ENCODE peak calls at places on chromosomes 1 and 21, in four cellular contexts. One of them, this sample, is unnamed.

GRCh38 chr1:46072975-46073374 is 59.5 kb downstream of the PIK3R3 start:
- DNase-seq in HTR-8/SVneo: no peak
- DNase-seq in HL-60: no peak
- DNase-seq in NCI-H446: no peak
- DNase-seq in this sample: no peak

GRCh38 chr1:196723325-196724185 is 51.1 kb upstream of the CFHR3 start:
- DNase-seq in HL-60: peak
- DNase-seq in NCI-H446: peak
- DNase-seq in HTR-8/SVneo: peak
- DNase-seq in this sample: peak

GRCh38 chr1:91846007-91846620 is 39.8 kb downstream of the TGFBR3 start:
- DNase-seq in HL-60: peak
- DNase-seq in HTR-8/SVneo: no peak
- DNase-seq in NCI-H446: peak
- DNase-seq in this sample: peak

GRCh38 chr1:162301696-162302095 is 75.0 kb downstream of the SPATA46 start:
- DNase-seq in NCI-H446: no peak
- DNase-seq in HTR-8/SVneo: no peak
- DNase-seq in HL-60: no peak
- DNase-seq in this sample: no peak

GRCh38 chr1:233945573-233945972 is 41.1 kb downstream of the SLC35F3 start:
- DNase-seq in HTR-8/SVneo: no peak
- DNase-seq in NCI-H446: no peak
- DNase-seq in HL-60: no peak
- DNase-seq in this sample: no peak

GRCh38 chr1:20698195-20698910 is 19.5 kb downstream of the KIF17 start:
- DNase-seq in HL-60: no peak
- DNase-seq in NCI-H446: no peak
- DNase-seq in HTR-8/SVneo: peak
- DNase-seq in this sample: no peak

GRCh38 chr1:34908369-34908768 is 21.1 kb downstream of the DLGAP3 start:
- DNase-seq in HTR-8/SVneo: no peak
- DNase-seq in NCI-H446: no peak
- DNase-seq in HL-60: no peak
- DNase-seq in this sample: no peak

GRCh38 chr1:206998811-206999210 is 28.6 kb upstream of the FCAMR start:
- DNase-seq in NCI-H446: no peak
- DNase-seq in HTR-8/SVneo: no peak
- DNase-seq in HL-60: peak
- DNase-seq in this sample: no peak

GRCh38 chr21:38910390-38911008 is 104.8 kb downstream of the ETS2 start:
- DNase-seq in NCI-H446: no peak
- DNase-seq in HL-60: no peak
- DNase-seq in HTR-8/SVneo: no peak
- DNase-seq in this sample: no peak

This sample was measured in SJCRH30.